ENCODE peak calls at places on chromosome 11, in ten cellular contexts. S, J, D, W, N, A, Y, B, O and Q are unnamed samples. For H3K4me1, the result is how much of the 10 kb centered on the place peaks cover.

GRCh38 chr11:94849836-94850235 is 81.7 kb downstream of the AMOTL1 start:
- DNase-seq in N (peak), O (no peak), Y (no peak), B (no peak), W (no peak), A (no peak), S (peak), D (peak), J (peak), Q (no peak)

GRCh38 chr11:131694526-131695424 is 324.4 kb downstream of the NTM start:
- DNase-seq in A (peak), W (peak), Y (peak), S (peak), O (peak), D (peak), J (peak), B (peak), N (peak), Q (peak)

GRCh38 chr11:69044111-69045013 is 4.4 kb upstream of the TPCN2 start:
- DNase-seq in B (peak), W (peak), Y (peak), A (peak), S (peak), D (peak), N (peak), J (peak), O (peak), Q (peak)

GRCh38 chr11:69435161-69435990 is 46.1 kb upstream of the LINC01488 start:
- DNase-seq in W (no peak), J (no peak), Y (peak), A (no peak), S (no peak), B (no peak), O (no peak), N (no peak), D (no peak), Q (no peak)

GRCh38 chr11:108906329-108906728 is 241.5 kb downstream of the DDX10 start:
- DNase-seq in A (no peak), N (peak), O (no peak), D (no peak), S (no peak), J (no peak), Y (no peak), B (peak), W (peak), Q (peak)

GRCh38 chr11:115222218-115222862 is 281.9 kb downstream of the CADM1 start:
- DNase-seq in W (peak), B (peak), Y (no peak), S (no peak), A (peak), O (no peak), D (no peak), N (peak), J (no peak), Q (no peak)

GRCh38 chr11:35047179-35047578 is 91.8 kb upstream of the CD44 start:
- DNase-seq in W (no peak), A (no peak), N (no peak), J (no peak), O (no peak), Y (no peak), D (no peak), B (no peak), S (no peak), Q (no peak)

GRCh38 chr11:118975771-118976709 is 4.5 kb downstream of the FOXR1 start:
- DNase-seq in Y (no peak), D (no peak), J (no peak), O (no peak), B (no peak), S (no peak), W (no peak), N (no peak), A (no peak), Q (peak)

GRCh38 chr11:24900524-24900923 is 403.7 kb downstream of the LUZP2 start:
- DNase-seq in A (no peak), S (no peak), D (no peak), Y (no peak), B (no peak), O (no peak), N (peak), W (no peak), J (no peak), Q (no peak)

GRCh38 chr11:108562746-108563581 is 30.6 kb downstream of the EXPH5 start:
- DNase-seq in W (peak), J (no peak), S (no peak), D (no peak), B (no peak), Y (no peak), O (no peak), N (no peak), A (no peak), Q (no peak)

GRCh38 chr11:72574046-72574445 is 100.2 kb downstream of the PDE2A start:
- DNase-seq in N (no peak), D (no peak), W (no peak), S (no peak), O (no peak), B (no peak), A (no peak), Y (no peak), J (no peak), Q (no peak)

GRCh38 chr11:61880454-61880853 is 10.9 kb downstream of the FADS3 start:
- DNase-seq in N (no peak), J (no peak), B (no peak), O (no peak), S (no peak), Y (no peak), W (no peak), A (no peak), D (no peak), Q (no peak)

GRCh38 chr11:46345881-46346484 is 1.3 kb upstream of the DGKZ start:
- DNase-seq in W (peak), O (no peak), S (no peak), Y (no peak), A (no peak), J (no peak), D (no peak), N (no peak), B (no peak), Q (no peak)

GRCh38 chr11:134837166-134837886 is 425.3 kb upstream of the B3GAT1 start:
- DNase-seq in S (no peak), J (no peak), Y (no peak), A (no peak), O (no peak), D (no peak), B (no peak), W (no peak), N (no peak), Q (no peak)

GRCh38 chr11:62393735-62394134 is 25.1 kb upstream of the SCGB1A1 start:
- DNase-seq in J (no peak), S (no peak), A (no peak), N (no peak), D (no peak), B (no peak), W (no peak), Y (no peak), O (no peak), Q (no peak)

GRCh38 chr11:118374729-118375128 is 15.3 kb downstream of the UBE4A start:
- DNase-seq in O (no peak), A (no peak), N (no peak), W (no peak), J (no peak), B (no peak), D (no peak), Y (no peak), S (no peak), Q (no peak)

GRCh38 chr11:126282742-126283591 is at the start of gene TIRAP:
- DNase-seq in Y (peak), J (peak), A (peak), D (peak), S (peak), B (peak), O (peak), N (peak), W (peak), Q (peak)

GRCh38 chr11:24760681-24761080 is 263.8 kb downstream of the LUZP2 start:
- DNase-seq in A (no peak), W (no peak), Y (no peak), D (no peak), S (no peak), J (no peak), O (no peak), B (no peak), N (peak), Q (no peak)

GRCh38 chr11:91433284-91434010 is 791.2 kb upstream of the FAT3 start:
- DNase-seq in N (peak), D (no peak), Y (no peak), W (no peak), S (no peak), O (no peak), A (no peak), B (no peak), J (no peak), Q (no peak)

GRCh38 chr11:2928605-2929510 is at the start of gene PHLDA2:
- DNase-seq in D (peak), B (peak), J (no peak), W (peak), A (peak), S (no peak), O (peak), Y (peak), N (peak), Q (peak)

GRCh38 chr11:23991140-23991539 is 505.7 kb upstream of the LUZP2 start:
- DNase-seq in N (peak), J (no peak), B (no peak), Y (no peak), A (no peak), S (no peak), O (no peak), W (no peak), D (no peak), Q (peak)

GRCh38 chr11:19869466-19869865 is 156.8 kb downstream of the NAV2 start:
- DNase-seq in B (no peak), N (no peak), O (no peak), J (no peak), D (no peak), S (no peak), W (no peak), A (no peak), Y (no peak), Q (no peak)

GRCh38 chr11:92787638-92788037 is 181.8 kb upstream of the MTNR1B start:
- DNase-seq in W (no peak), D (no peak), O (no peak), A (no peak), S (no peak), J (no peak), Y (no peak), N (no peak), B (no peak), Q (no peak)
- H3K4me1 ChIP-seq in W (under half), D (under half), O (under half), A (under half), S (under half), J (under half), Y (under half), N (under half), B (under half), Q (under half)

DNA sequence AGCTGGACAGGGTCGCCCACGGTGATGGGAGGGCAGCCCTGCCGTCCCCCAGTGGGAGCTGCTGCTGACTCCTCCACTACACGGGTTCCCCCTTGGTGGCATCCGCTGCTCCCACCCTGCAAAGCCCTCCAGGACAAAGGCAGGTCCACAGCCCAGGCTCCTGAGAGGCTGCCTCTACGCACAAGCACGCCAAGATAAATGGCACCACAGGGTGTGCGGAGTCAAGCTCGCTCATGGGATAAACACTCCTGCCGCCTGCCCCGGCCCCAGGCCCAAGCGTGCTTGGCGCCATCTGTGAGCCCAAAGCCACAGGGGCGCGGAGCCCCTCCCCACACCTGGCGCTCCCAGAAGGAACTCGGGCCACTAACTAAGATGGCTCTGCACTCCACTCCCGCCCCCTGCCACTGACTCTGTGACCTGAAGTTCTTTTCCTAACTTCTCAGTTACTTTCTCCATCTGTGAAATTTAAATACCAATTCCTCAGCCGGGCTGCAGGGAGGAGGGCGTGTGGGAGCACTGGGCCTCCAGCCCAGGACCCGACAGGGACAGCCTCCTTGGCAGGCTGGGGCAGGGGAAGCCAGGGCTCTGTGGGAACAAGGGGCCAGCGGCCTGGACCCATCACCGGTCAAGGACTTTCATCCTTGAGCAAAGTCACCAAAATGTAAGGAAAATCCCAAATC is 14.9 kb downstream of the EHD1 start:
- DNase-seq in J (peak), W (no peak), N (no peak), D (no peak), A (no peak), Y (no peak), S (peak), O (no peak), B (no peak), Q (peak)
- H3K4me1 ChIP-seq in J (under half), W (half or more), N (under half), D (under half), A (half or more), Y (half or more), S (under half), O (under half), B (half or more), Q (under half)

DNA sequence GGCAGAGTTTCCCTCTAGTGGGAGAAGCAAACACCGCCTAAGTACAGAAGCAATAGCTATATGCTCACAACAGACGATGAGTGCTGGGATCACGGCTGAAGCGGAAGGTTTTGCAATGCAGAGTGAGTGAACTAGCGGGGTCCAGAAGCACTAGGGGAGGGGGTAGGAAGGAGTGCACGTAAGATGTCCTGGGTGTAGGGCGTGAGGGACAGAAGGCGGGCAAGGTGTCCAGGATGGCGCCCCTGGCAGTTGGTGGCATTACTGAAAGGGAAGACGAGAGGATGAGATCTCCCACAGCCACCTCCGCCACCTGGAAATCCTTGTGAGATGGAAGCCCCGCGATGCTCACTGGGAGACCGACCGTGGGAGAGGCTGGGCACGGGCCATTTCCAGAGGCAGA is 81.0 kb downstream of the ETS1 start:
- DNase-seq in D (no peak), Y (no peak), N (no peak), B (no peak), W (no peak), J (no peak), O (no peak), S (no peak), A (no peak), Q (no peak)
- H3K4me1 ChIP-seq in D (under half), Y (half or more), N (under half), B (half or more), W (half or more), J (under half), O (under half), S (under half), A (half or more), Q (under half)

DNA sequence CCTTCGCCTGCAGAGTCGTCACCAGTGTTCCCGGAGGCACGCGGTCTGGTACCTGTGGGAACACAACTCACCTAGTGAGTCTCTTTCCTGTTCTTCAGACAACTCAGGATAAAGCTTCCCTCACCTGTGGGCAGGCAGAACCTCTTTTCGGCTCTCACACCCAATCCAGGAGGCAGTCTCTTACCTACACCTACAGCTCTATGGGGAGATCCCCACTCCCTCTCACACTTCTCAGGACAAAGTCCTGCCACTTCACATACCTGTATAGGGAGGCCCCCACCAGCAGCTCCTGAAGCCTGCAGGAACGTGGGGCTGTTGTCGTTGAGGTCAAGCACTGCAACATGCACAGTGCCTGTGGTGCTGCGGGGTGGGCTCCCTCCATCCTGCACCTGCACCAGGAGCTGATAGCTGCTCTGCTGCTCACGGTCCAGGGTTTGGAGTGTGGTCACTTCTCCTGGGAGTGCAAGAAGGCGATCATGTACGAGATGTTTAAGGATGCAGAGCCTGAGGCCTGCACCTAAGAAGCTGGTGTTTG is 12.2 kb upstream of the TPP1 start:
- DNase-seq in Y (no peak), O (no peak), B (no peak), A (no peak), S (no peak), J (no peak), N (no peak), D (no peak), W (no peak), Q (no peak)
- H3K4me1 ChIP-seq in Y (under half), O (under half), B (under half), A (under half), S (under half), J (under half), N (under half), D (under half), W (under half), Q (under half)

GRCh38 chr11:124892131-124892530 is 5.5 kb downstream of the ROBO4 start:
- DNase-seq in N (no peak), S (no peak), J (no peak), O (no peak), B (no peak), Y (no peak), A (no peak), D (no peak), W (no peak), Q (no peak)

GRCh38 chr11:124889692-124890091 is 8.0 kb downstream of the ROBO4 start:
- DNase-seq in O (no peak), W (no peak), S (no peak), D (no peak), A (no peak), B (no peak), J (no peak), N (no peak), Y (no peak), Q (no peak)

GRCh38 chr11:124892750-124893454 is 4.8 kb downstream of the ROBO4 start:
- DNase-seq in O (no peak), Y (no peak), W (no peak), A (no peak), S (no peak), J (no peak), D (peak), N (no peak), B (peak), Q (no peak)

GRCh38 chr11:124891390-124891861 is 6.2 kb downstream of the ROBO4 start:
- DNase-seq in O (no peak), B (no peak), A (no peak), Y (no peak), W (no peak), N (no peak), S (peak), D (no peak), J (no peak), Q (peak)

GRCh38 chr11:124890701-124891389 is 6.8 kb downstream of the ROBO4 start:
- DNase-seq in B (no peak), S (no peak), O (no peak), J (no peak), D (no peak), A (no peak), Y (no peak), W (no peak), N (no peak), Q (no peak)
- H3K4me1 ChIP-seq in B (under half), S (under half), O (under half), J (under half), D (under half), A (under half), Y (under half), W (under half), N (under half), Q (under half)

GRCh38 chr11:1483445-1483961 is 3.1 kb downstream of the MOB2 start:
- DNase-seq in W (no peak), J (peak), A (no peak), B (no peak), Y (no peak), N (no peak), S (no peak), D (no peak), O (no peak), Q (no peak)

GRCh38 chr11:1484061-1484671 is 2.4 kb downstream of the MOB2 start:
- DNase-seq in W (no peak), O (no peak), J (peak), Y (no peak), A (no peak), N (no peak), D (no peak), S (no peak), B (no peak), Q (no peak)

GRCh38 chr11:1485504-1485885 is 1.1 kb downstream of the MOB2 start:
- DNase-seq in O (no peak), D (no peak), N (no peak), B (no peak), J (no peak), A (no peak), W (no peak), S (no peak), Y (peak), Q (no peak)

GRCh38 chr11:1486054-1486825 is at the start of gene MOB2:
- DNase-seq in D (peak), O (peak), N (peak), W (no peak), B (peak), A (no peak), J (peak), S (peak), Y (peak), Q (peak)

GRCh38 chr11:1484716-1485503 is 1.7 kb downstream of the MOB2 start:
- DNase-seq in O (no peak), Y (peak), D (no peak), J (no peak), B (no peak), W (no peak), S (no peak), A (no peak), N (no peak), Q (no peak)
- H3K4me1 ChIP-seq in O (under half), Y (under half), D (under half), J (under half), B (under half), W (under half), S (under half), A (under half), N (under half), Q (under half)

DNA sequence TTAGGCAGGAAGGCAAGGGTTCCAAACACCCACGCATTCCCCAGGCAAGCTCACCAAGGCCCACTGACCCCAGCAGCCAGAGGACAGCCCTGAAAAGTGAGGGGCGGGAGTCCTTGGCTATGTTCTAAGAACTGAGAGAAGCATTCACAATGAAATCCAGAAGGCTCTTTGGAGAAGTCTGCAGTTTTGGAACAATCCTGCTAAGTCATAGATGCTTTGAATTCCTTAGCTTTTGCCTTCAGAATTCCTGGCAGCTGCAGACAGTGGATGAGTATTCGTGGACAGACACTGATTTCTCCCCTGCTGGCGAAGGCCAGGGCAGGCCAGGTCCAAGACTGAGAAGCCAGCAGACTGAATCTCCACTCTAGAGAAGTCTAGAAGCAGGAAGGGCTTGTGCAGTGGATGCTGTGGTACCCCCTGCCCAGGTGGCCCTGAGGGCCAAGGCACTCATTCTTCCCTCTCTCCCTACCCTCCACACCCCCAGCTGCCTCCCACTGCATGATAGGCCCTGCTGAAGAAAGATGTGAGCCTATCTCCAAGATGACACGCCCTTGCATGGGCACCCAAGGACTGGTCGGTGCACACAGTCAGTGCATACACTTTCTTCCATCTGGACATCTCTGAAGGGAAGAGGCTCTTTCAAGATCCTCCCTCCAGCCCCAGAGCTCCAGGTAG is 133.2 kb upstream of the TEAD1 start:
- DNase-seq in A (peak), D (peak), S (peak), N (peak), O (peak), Y (no peak), J (peak), B (peak), W (no peak), Q (no peak)
- H3K4me1 ChIP-seq in A (under half), D (under half), S (under half), N (under half), O (under half), Y (under half), J (under half), B (under half), W (half or more), Q (under half)